ENCODE peak calls at places on chromosome 21, in four cellular contexts. P is K562, B is GM23248, V is neural progenitor cell. U is an unnamed sample.

GRCh38 chr21:27219068-27219467 is 252.2 kb upstream of the ADAMTS5 start:
- DNase-seq in P (no peak), V (no peak), B (peak; percentile 92), U (no peak)

GRCh38 chr21:26798856-26799751 is 46.1 kb downstream of the ADAMTS1 start:
- DNase-seq in V (no peak), P (no peak), B (no peak), U (peak; percentile 44)

GRCh38 chr21:14916676-14917141 is 148.1 kb downstream of the NRIP1 start:
- DNase-seq in P (no peak), B (no peak), V (no peak), U (no peak)

GRCh38 chr21:35329940-35330670 is 281.0 kb upstream of the RUNX1 start:
- DNase-seq in P (no peak), V (no peak), B (no peak), U (no peak)

GRCh38 chr21:15370576-15370975 is 305.8 kb upstream of the NRIP1 start:
- DNase-seq in P (no peak), V (no peak), B (no peak), U (no peak)

GRCh38 chr21:15063081-15063820 is 1.5 kb downstream of the NRIP1 start:
- DNase-seq in B (peak; percentile 51), V (peak; percentile 40), P (no peak), U (no peak)

GRCh38 chr21:32917392-32918135 is 108.2 kb upstream of the OLIG2 start:
- DNase-seq in B (peak; percentile 8), P (no peak), V (no peak), U (no peak)

GRCh38 chr21:29418813-29419212 is 120.1 kb downstream of the BACH1 start:
- DNase-seq in P (no peak), B (no peak), V (no peak), U (no peak)

GRCh38 chr21:26123012-26123411 is 47.6 kb downstream of the APP start:
- DNase-seq in B (no peak), P (no peak), V (no peak), U (no peak)

GRCh38 chr21:32994305-32994704 is 31.4 kb upstream of the OLIG2 start:
- DNase-seq in P (peak; percentile 25), V (no peak), B (peak; percentile 54), U (no peak)

GRCh38 chr21:21860888-21861287 is 862.7 kb downstream of the NCAM2 start:
- DNase-seq in P (no peak), V (no peak), B (peak; percentile 13), U (no peak)

GRCh38 chr21:25871566-25871965 is 136.8 kb downstream of the GABPA start:
- DNase-seq in B (no peak), V (no peak), P (peak; percentile 27), U (no peak)

GRCh38 chr21:33324311-33325221 is at the start of gene IFNAR1:
- DNase-seq in B (peak; percentile 100), V (peak; percentile 100), P (peak; percentile 99), U (peak; percentile 85)

GRCh38 chr21:42769820-42770716 is 109.3 kb downstream of the WDR4 start:
- DNase-seq in B (no peak), P (no peak), V (no peak), U (no peak)
- TF ChIP-seq EZH2 in B (no peak), P (no peak), V (no peak), U (no peak)

DNA sequence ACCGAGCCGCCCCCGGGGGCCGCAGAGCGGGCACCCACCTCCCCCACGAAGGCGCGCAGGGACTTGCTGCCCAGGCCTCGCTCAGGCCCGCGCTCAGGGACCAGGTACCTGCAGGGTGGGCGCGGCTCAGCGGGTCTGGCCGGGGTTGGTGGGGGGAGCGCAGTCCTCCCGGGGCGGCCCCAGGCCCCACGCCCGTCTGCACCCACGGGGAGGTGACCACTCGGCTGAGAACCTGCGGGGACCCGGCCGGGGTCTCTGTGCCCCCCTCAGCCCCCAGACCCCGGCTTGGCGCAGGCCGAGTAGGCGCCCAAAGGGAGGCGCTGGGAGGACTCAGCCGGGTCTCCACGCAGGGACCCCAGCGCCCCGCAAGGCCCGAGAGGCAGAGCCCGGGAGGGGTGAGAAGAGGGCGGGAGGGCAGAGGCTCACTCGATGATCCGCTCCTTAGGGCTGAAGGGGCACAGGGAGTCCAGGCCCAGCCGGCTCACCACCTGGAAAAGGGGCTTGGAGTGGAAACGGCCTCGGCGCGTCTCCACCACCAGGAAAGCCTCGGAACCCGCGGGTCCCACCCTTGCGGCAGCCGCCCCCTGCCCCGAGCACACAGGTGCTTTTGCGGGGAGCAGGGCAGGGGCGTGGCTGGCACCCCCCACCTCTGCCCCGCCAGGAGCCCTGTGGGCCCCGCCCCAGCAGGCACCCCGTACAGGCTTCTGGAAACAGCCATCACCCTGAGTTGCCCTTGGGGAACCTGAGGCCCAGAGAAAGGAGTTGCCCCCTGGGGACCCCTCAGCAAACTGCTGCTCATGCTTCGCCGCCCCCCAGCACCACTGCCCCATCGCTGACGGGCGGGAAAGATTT is 9.3 kb downstream of the FTCD start:
- DNase-seq in B (no peak), P (no peak), V (no peak), U (no peak)
- H3K9ac ChIP-seq in B (no peak overlapping the region), P (no peak overlapping the region), V (no peak overlapping the region), U (no peak overlapping the region)

DNA sequence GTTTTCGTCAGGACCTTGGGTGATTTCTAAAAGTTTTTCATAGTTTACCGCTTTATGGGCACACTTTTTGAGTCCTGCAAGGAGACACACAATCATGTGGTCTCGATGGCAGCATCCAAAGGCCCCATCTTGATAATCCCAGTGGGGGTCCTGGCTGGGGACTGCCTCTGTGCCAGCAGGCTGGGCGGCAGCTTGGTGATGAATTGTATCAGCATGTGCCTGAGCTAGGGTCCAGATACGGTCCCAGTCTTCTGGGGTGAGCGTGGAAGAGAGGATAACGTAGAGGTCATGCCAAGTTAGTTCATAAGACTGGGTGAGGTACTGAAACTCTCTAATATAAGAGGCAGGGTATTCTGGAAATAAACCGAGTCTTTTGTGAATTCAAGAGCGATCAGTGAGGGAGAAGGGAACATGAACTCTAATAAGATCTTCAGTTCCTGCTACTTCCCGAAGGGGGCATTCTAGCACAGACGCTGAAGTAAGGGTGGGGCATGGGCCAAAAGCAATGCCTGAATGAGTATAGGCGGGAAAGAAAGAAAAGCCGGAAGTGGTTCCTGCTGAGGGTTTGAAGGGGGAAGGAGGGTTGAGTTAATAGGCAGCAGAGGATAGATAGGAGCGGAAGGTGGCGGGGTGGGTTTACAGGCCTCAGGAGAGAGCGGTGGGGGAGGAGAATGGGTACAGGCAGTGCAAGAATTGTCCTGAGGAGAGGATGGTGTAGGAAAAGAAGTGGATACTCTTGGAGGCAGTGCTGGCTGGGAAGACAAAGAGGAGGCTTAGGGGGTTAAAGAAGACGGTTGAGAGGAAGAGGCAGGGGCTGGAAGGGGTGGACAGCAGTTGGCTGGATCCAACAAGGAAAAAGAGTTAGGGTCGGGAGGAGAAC is 1.6 kb downstream of the ERVH48-1 start:
- DNase-seq in B (peak; percentile 89), P (peak; percentile 90), V (peak; percentile 93), U (peak; percentile 95)
- H3K27ac ChIP-seq in B (no peak overlapping the region), P (peak overlapping the region; percentile 79), V (peak overlapping the region; percentile 55), U (peak overlapping the region; percentile 83)

GRCh38 chr21:37130971-37131370 is 57.9 kb downstream of the TTC3 start:
- DNase-seq in V (no peak), P (no peak), B (no peak), U (no peak)
- TF ChIP-seq EZH2 in V (no peak), P (no peak), B (no peak), U (no peak)

GRCh38 chr21:44960141-44961092 is 20.6 kb downstream of the SLX9 start:
- DNase-seq in V (no peak), B (no peak), P (no peak), U (no peak)
- H3K9ac ChIP-seq in V (no peak overlapping the region), B (no peak overlapping the region), P (no peak overlapping the region), U (no peak overlapping the region)

GRCh38 chr21:43600642-43601397 is 58.5 kb downstream of the HSF2BP start:
- DNase-seq in P (no peak), V (no peak), B (peak; percentile 91), U (no peak)
- H3K27ac ChIP-seq in P (no peak overlapping the region), V (no peak overlapping the region), B (peak overlapping the region; percentile 80), U (peak overlapping the region; percentile 49)

GRCh38 chr21:42039911-42040351 is 29.8 kb upstream of the ZBTB21 start:
- DNase-seq in B (peak; percentile 52), V (peak; percentile 39), P (no peak), U (no peak)
- TF ChIP-seq EZH2 in B (no peak), V (no peak), P (no peak), U (no peak)

DNA sequence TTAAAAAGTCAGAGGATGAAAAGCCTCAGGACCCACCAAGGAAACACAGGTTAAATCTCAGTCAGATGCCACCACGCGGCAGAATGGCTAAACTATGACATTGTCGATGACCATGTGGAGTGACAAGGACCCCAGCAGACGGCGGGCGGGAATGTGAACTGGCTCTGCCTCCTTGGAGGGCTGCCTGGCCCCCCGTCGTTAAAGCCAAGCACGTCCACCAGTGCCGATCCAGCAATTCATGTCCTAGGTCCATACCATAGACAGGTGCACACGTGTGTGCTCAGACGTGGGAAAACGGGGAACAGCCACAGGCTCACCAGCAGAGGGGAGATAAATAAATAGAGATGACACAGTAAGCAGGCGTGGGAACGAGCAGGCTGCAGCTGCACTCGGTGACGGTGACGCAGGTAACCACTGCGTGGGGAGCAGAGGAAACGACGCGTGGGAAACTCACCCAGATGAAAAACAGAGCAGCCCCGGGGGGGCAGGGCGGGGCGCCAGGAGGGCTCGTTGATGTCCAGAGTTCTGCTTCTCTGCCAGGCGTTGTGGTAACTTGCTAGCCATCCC is 28.3 kb upstream of the PCBP3 start:
- DNase-seq in P (peak; percentile 44), V (no peak), B (peak; percentile 67), U (no peak)
- H3K9ac ChIP-seq in P (peak overlapping the region; percentile 55), V (no peak overlapping the region), B (no peak overlapping the region), U (no peak overlapping the region)